ENCODE peak calls at places on chromosomes 1 and 21, in eight cellular contexts. O is effector memory CD8-positive, alpha-beta T cell; J is activated CD4-positive, alpha-beta T cell treated with anti-CD3 and anti-CD28 coated beads for 1 hour; K is ELR; Y is GM20000; N is stromal cell of bone marrow; T is Calu3; M is iPS-NIHi11. A is an unnamed sample.

GRCh38 chr1:9078035-9078948 is 8.9 kb upstream of the SLC2A5 start:
- DNase-seq in O (no peak), J (no peak), K (peak), Y (no peak), N (peak), T (no peak), M (no peak), A (no peak)

GRCh38 chr1:32965251-32965643 is 638 bp upstream of the RNF19B start:
- DNase-seq in O (no peak), J (no peak), K (no peak), Y (no peak), N (no peak), T (no peak), M (no peak), A (no peak)

GRCh38 chr1:113146242-113147072 is 73.5 kb downstream of the LRIG2 start:
- DNase-seq in O (no peak), J (no peak), K (peak), Y (no peak), N (no peak), T (no peak), M (no peak), A (no peak)

GRCh38 chr1:200628223-200628868 is 7.8 kb upstream of the KIF14 start:
- DNase-seq in O (no peak), J (no peak), K (no peak), Y (peak), N (no peak), T (no peak), M (no peak), A (peak)

GRCh38 chr21:37407719-37408455 is 41.3 kb downstream of the DYRK1A start:
- DNase-seq in O (no peak), J (no peak), K (no peak), Y (peak), N (peak), T (no peak), M (no peak), A (no peak)

GRCh38 chr1:21811875-21812305 is at the start of gene LDLRAD2:
- DNase-seq in O (no peak), J (no peak), K (no peak), Y (peak), N (peak), T (no peak), M (no peak), A (no peak)

GRCh38 chr1:209667701-209668100 is 7.5 kb upstream of the G0S2 start:
- DNase-seq in O (no peak), J (no peak), K (peak), Y (no peak), N (no peak), T (no peak), M (no peak), A (no peak)

GRCh38 chr1:64082459-64082858 is 121.0 kb upstream of the UBE2U start:
- DNase-seq in O (no peak), J (no peak), K (peak), Y (no peak), N (no peak), T (no peak), M (no peak), A (no peak)

GRCh38 chr1:200505257-200505656 is 95.4 kb upstream of the ZNF281 start:
- DNase-seq in O (no peak), J (no peak), K (no peak), Y (no peak), N (no peak), T (no peak), M (no peak), A (no peak)

GRCh38 chr1:248757784-248758195 is 2.2 kb upstream of the LYPD8 start:
- DNase-seq in O (no peak), J (no peak), K (no peak), Y (no peak), N (no peak), T (peak), M (no peak), A (no peak)

GRCh38 chr21:38460171-38460742 is 38.0 kb downstream of the ERG start:
- DNase-seq in O (no peak), J (no peak), K (peak), Y (no peak), N (peak), T (no peak), M (no peak), A (no peak)

GRCh38 chr1:228305721-228306152 is 97.9 kb downstream of the OBSCN start:
- DNase-seq in O (no peak), J (no peak), K (no peak), Y (no peak), N (no peak), T (no peak), M (no peak), A (no peak)

GRCh38 chr1:18682375-18682774 is 51.7 kb downstream of the PAX7 start:
- DNase-seq in O (no peak), J (no peak), K (no peak), Y (no peak), N (no peak), T (no peak), M (no peak), A (no peak)

GRCh38 chr1:241990040-241990439 is 8.9 kb downstream of the MAP1LC3C start:
- DNase-seq in O (no peak), J (no peak), K (peak), Y (no peak), N (peak), T (peak), M (peak), A (no peak)